ENCODE peak calls at places on chromosomes 3 and 15, in six cellular contexts. O, I, D, K, N and R are unnamed samples.
A peak's percentile ranks its signal among the peaks of the same experiment; 100 is the strongest.

GRCh38 chr3:30682434-30683155 is 76.2 kb downstream of the TGFBR2 start:
- DNase-seq in O (no peak), K (no peak), D (no peak), I (no peak), N (no peak), R (no peak)

GRCh38 chr3:28138047-28138446 is 103.4 kb upstream of the CMC1 start:
- DNase-seq in K (no peak), I (no peak), O (no peak), D (no peak), N (no peak), R (no peak)

GRCh38 chr15:91291673-91292072 is 191.6 kb downstream of the SV2B start:
- DNase-seq in O (no peak), D (peak; percentile 71), K (peak; percentile 17), N (no peak), I (no peak), R (no peak)

GRCh38 chr3:194058189-194058571 is 77.8 kb upstream of the HES1 start:
- DNase-seq in K (peak; percentile 61), N (peak; percentile 10), D (peak; percentile 83), I (peak; percentile 86), O (peak; percentile 88), R (no peak)

GRCh38 chr15:88748651-88749050 is 54.6 kb upstream of the ACAN start:
- DNase-seq in K (no peak), N (no peak), I (no peak), D (no peak), O (no peak), R (no peak)

GRCh38 chr3:62445267-62445666 is 71.9 kb upstream of the FEZF2 start:
- DNase-seq in D (peak; percentile 8), N (no peak), K (no peak), O (no peak), I (no peak), R (no peak)

GRCh38 chr15:37819191-37819590 is 115.2 kb upstream of the TMCO5A start:
- DNase-seq in I (no peak), K (no peak), O (no peak), N (no peak), D (peak; percentile 28), R (peak; percentile 53)

GRCh38 chr15:78438595-78439285 is 724 bp downstream of the IREB2 start:
- DNase-seq in K (peak; percentile 10), I (no peak), O (no peak), D (peak; percentile 75), N (peak; percentile 33), R (peak; percentile 18)

GRCh38 chr3:71562938-71563337 is 20.6 kb downstream of the FOXP1 start:
- DNase-seq in D (no peak), K (no peak), O (no peak), I (no peak), N (no peak), R (no peak)

GRCh38 chr15:69758291-69758771 is 305.7 kb downstream of the RPLP1 start:
- DNase-seq in N (no peak), K (no peak), D (no peak), I (no peak), O (no peak), R (peak; percentile 26)

GRCh38 chr15:63968122-63968524 is 78.2 kb downstream of the DAPK2 start:
- DNase-seq in D (no peak), I (peak; percentile 15), K (no peak), N (no peak), O (peak; percentile 61), R (no peak)

GRCh38 chr3:42045719-42046243 is 45.4 kb upstream of the TRAK1 start:
- DNase-seq in I (no peak), N (no peak), D (no peak), O (no peak), K (no peak), R (no peak)

GRCh38 chr3:103337179-103337845 is 902.5 kb downstream of the ZPLD1 start:
- DNase-seq in O (no peak), K (no peak), D (no peak), N (no peak), I (no peak), R (no peak)

GRCh38 chr3:65619391-65620298 is 419.1 kb downstream of the MAGI1 start:
- DNase-seq in N (no peak), D (peak; percentile 67), I (no peak), O (no peak), K (no peak), R (peak; percentile 56)

GRCh38 chr3:47890832-47891620 is 88.1 kb downstream of the DHX30 start:
- DNase-seq in N (peak; percentile 56), D (no peak), O (peak; percentile 68), I (no peak), K (peak; percentile 31), R (no peak)

GRCh38 chr3:130548356-130548755 is 31.4 kb downstream of the COL6A6 start:
- DNase-seq in D (peak; percentile 52), N (no peak), K (no peak), O (no peak), I (no peak), R (no peak)

GRCh38 chr3:4989649-4989966 is 10.4 kb downstream of the BHLHE40 start:
- DNase-seq in K (no peak), I (no peak), N (no peak), O (no peak), D (no peak), R (no peak)

GRCh38 chr3:13229291-13229949 is 156.2 kb upstream of the IQSEC1 start:
- DNase-seq in O (no peak), I (no peak), N (peak; percentile 69), K (no peak), D (peak; percentile 90), R (peak; percentile 3)

GRCh38 chr3:65029130-65029529 is 341.3 kb upstream of the ADAMTS9 start:
- DNase-seq in I (no peak), K (no peak), O (no peak), D (no peak), N (no peak), R (no peak)

GRCh38 chr3:129695203-129695602 is 88.7 kb upstream of the PLXND1 start:
- DNase-seq in N (no peak), I (no peak), D (no peak), O (no peak), K (no peak), R (no peak)

DNA sequence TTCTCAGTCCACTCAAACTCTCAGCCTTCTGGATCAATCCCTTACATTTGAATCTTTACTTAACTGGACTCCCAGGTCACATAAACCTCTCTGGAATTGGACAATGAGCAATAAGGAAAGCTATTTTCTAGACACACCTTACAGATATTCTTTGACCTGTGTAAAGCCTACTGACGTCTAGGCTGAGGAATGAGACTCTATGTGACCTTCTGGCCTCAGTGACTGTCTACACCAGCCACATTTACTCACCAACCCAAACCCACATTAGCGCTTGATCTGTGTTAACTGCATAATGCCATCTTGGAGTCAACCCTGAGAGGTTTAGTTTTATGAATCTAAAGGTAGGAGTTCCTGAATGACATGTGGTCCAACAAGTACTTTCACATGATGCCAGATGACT is 11.3 kb upstream of the COMMD2 start:
- DNase-seq in O (no peak), N (no peak), I (no peak), D (no peak), K (no peak), R (no peak)
- H3K27me3 ChIP-seq in O (no peaks in the 10 kb centered on the region), N (no peaks in the 10 kb centered on the region), I (no peaks in the 10 kb centered on the region), D (no peaks in the 10 kb centered on the region), K (no peaks in the 10 kb centered on the region), R (peaks cover 11% of the 10 kb centered on the region)

DNA sequence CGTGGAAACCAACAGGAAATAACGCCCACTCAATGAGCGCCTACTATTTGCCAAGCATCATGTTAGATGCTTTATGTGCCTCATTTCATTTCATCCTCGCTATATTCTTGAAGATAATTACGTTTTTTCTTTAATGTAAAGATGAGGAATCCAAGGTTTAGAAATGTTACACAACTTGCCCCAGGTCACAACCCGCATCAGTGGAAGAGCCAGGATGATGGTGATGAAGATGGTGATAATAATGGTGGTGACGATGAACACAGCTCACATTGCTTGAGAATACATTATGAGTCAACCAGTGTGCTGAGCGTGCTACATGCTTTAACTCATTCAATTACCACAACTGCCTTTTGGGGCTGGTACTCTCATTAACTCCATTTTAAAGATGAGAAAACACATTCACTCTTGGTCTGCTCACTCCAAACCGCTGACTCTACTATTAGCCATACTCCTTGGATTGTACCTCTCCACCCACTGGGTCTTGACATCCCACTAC is 21.5 kb upstream of the MYO1E start:
- DNase-seq in K (no peak), O (no peak), N (no peak), I (no peak), D (no peak), R (no peak)
- H3K4me3 ChIP-seq in K (no peak overlapping the region), O (no peak overlapping the region), N (no peak overlapping the region), I (no peak overlapping the region), D (no peak overlapping the region), R (no peak overlapping the region)

GRCh38 chr3:128663151-128663550 is 12.5 kb upstream of the RPN1 start:
- DNase-seq in K (no peak), O (no peak), D (no peak), I (no peak), N (no peak), R (no peak)
- H3K27ac ChIP-seq in K (no peak overlapping the region), O (no peak overlapping the region), D (no peak overlapping the region), I (no peak overlapping the region), N (no peak overlapping the region), R (no peak overlapping the region)

GRCh38 chr15:51090753-51091152 is 4.0 kb downstream of the TNFAIP8L3 start:
- DNase-seq in D (no peak), K (no peak), N (no peak), O (no peak), I (no peak), R (no peak)

GRCh38 chr15:51093865-51094605 is 671 bp downstream of the TNFAIP8L3 start:
- DNase-seq in N (peak; percentile 15), I (peak; percentile 75), K (no peak), O (peak; percentile 58), D (peak; percentile 33), R (no peak)

GRCh38 chr15:51094606-51095569 is at the start of gene TNFAIP8L3:
- DNase-seq in D (peak; percentile 25), N (peak; percentile 31), I (peak; percentile 76), O (peak; percentile 50), K (no peak), R (no peak)

GRCh38 chr15:51093488-51093864 is 1.2 kb downstream of the TNFAIP8L3 start:
- DNase-seq in K (no peak), O (peak; percentile 46), D (no peak), N (no peak), I (no peak), R (no peak)

DNA sequence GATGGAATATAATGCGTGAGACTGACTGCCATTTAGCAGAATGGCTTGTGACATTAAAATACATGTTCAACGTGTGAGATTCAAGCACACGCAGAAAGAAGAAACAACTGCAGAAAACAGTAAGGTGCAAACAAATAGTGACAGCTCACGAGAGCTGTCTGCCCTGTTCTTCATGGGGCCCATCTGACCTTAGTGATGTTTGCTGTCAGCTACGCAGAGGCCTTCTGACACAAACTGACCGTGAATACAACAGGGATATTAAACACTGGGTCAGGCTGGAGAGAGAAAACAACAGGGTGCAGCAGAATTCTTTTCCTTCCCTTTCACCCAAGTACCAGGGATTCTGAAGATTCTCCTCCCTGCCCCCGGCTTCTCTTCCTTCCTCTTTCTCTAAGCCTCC is 2.2 kb downstream of the TNFAIP8L3 start:
- DNase-seq in K (no peak), I (no peak), N (no peak), D (no peak), O (no peak), R (no peak)
- H3K27me3 ChIP-seq in K (no peaks in the 10 kb centered on the region), I (no peaks in the 10 kb centered on the region), N (peaks cover 6% of the 10 kb centered on the region), D (peaks cover 33% of the 10 kb centered on the region), O (peaks cover 19% of the 10 kb centered on the region), R (peaks cover 5% of the 10 kb centered on the region)

GRCh38 chr3:3798641-3799113 is 554 bp upstream of the LRRN1 start:
- DNase-seq in K (peak; percentile 4), O (peak; percentile 58), I (peak; percentile 82), N (peak; percentile 35), D (peak; percentile 76), R (no peak)
- H3K4me3 ChIP-seq in K (peak overlapping the region; percentile 41), O (peak overlapping the region; percentile 82), I (peak overlapping the region; percentile 70), N (peak overlapping the region; percentile 89), D (peak overlapping the region; percentile 68), R (peak overlapping the region; percentile 15)